ENCODE peak calls at places on chromosomes 11 and 22, in ten cellular contexts. C is spleen, A is GM23338, L is transverse colon, P is Panc1, I is esophagus muscularis mucosa, Q is H1, N is SK-N-SH, F is breast epithelium, G is HCT116. K is an unnamed sample.

GRCh38 chr11:82733444-82734119 is at the start of gene FAM181B:
- DNase-seq in C (peak; percentile 84), A (peak; percentile 93), L (peak; percentile 38), P (no peak), I (no peak), Q (peak; percentile 85), N (peak; percentile 89), F (no peak), G (no peak), K (no peak)

GRCh38 chr11:43567396-43567975 is 113.1 kb upstream of the HSD17B12 start:
- DNase-seq in C (no peak), A (peak; percentile 80), L (no peak), P (no peak), I (no peak), Q (no peak), N (peak; percentile 64), F (no peak), G (peak; percentile 41), K (no peak)

GRCh38 chr22:22442928-22443709 is 65.4 kb downstream of the ZNF280B start:
- DNase-seq in C (no peak), A (no peak), L (no peak), P (no peak), I (no peak), Q (no peak), N (no peak), F (no peak), G (no peak), K (no peak)

GRCh38 chr11:17915500-17916143 is 97.2 kb downstream of the SERGEF start:
- DNase-seq in C (no peak), A (peak; percentile 6), L (no peak), P (no peak), I (no peak), Q (no peak), N (no peak), F (no peak), G (no peak), K (no peak)

GRCh38 chr11:47047972-47048371 is 111.4 kb downstream of the CSTPP1 start:
- DNase-seq in C (no peak), A (no peak), L (no peak), P (no peak), I (no peak), Q (no peak), N (no peak), F (no peak), G (no peak), K (no peak)

GRCh38 chr11:6320411-6321207 is at the start of gene CAVIN3:
- DNase-seq in C (peak; percentile 80), A (peak; percentile 82), L (peak; percentile 59), P (no peak), I (peak; percentile 95), Q (peak; percentile 81), N (peak; percentile 17), F (peak; percentile 71), G (peak; percentile 48), K (peak; percentile 17)

GRCh38 chr22:32411388-32411787 is 659 bp downstream of the RTCB start:
- DNase-seq in C (no peak), A (peak; percentile 50), L (peak; percentile 9), P (no peak), I (peak; percentile 57), Q (no peak), N (peak; percentile 12), F (no peak), G (no peak), K (no peak)

GRCh38 chr22:32204211-32204855 is 540 bp downstream of the RFPL2 start:
- DNase-seq in C (no peak), A (peak; percentile 63), L (no peak), P (no peak), I (peak; percentile 64), Q (peak; percentile 71), N (peak; percentile 60), F (no peak), G (no peak), K (no peak)

GRCh38 chr22:39283312-39284141 is 35.9 kb downstream of the RPL3 start:
- DNase-seq in C (peak; percentile 88), A (no peak), L (peak; percentile 25), P (no peak), I (no peak), Q (no peak), N (peak; percentile 58), F (peak; percentile 87), G (no peak), K (no peak)

GRCh38 chr22:22730655-22731373 is 86.4 kb downstream of the GGTLC2 start:
- DNase-seq in C (no peak), A (no peak), L (no peak), P (no peak), I (peak; percentile 55), Q (no peak), N (no peak), F (no peak), G (no peak), K (no peak)

GRCh38 chr22:36258750-36259619 is 6.1 kb downstream of the APOL1 start:
- DNase-seq in C (no peak), A (peak; percentile 78), L (peak; percentile 47), P (no peak), I (no peak), Q (peak; percentile 56), N (no peak), F (peak; percentile 54), G (no peak), K (no peak)

GRCh38 chr11:43573233-43573632 is 107.3 kb upstream of the HSD17B12 start:
- DNase-seq in C (no peak), A (peak; percentile 82), L (no peak), P (no peak), I (no peak), Q (peak; percentile 70), N (peak; percentile 51), F (no peak), G (peak; percentile 16), K (no peak)

GRCh38 chr11:46047520-46047919 is 73.7 kb downstream of the PHF21A start:
- DNase-seq in C (no peak), A (no peak), L (no peak), P (no peak), I (no peak), Q (no peak), N (no peak), F (no peak), G (no peak), K (no peak)

GRCh38 chr11:1879941-1880720 is 11.6 kb downstream of the PRR33 start:
- DNase-seq in C (peak; percentile 83), A (no peak), L (no peak), P (no peak), I (no peak), Q (no peak), N (peak; percentile 25), F (no peak), G (no peak), K (no peak)
- TF ChIP-seq POLR2AphosphoS5 in C (no peak), A (no peak), L (no peak), P (no peak), I (no peak), Q (no peak), N (no peak), F (no peak), G (no peak), K (no peak)

GRCh38 chr22:46045459-46046298 is 68.7 kb upstream of the WNT7B start:
- DNase-seq in C (peak; percentile 80), A (no peak), L (peak; percentile 17), P (no peak), I (no peak), Q (no peak), N (no peak), F (peak; percentile 54), G (no peak), K (no peak)
- H3K4me1 ChIP-seq in C (peaks cover 87% of the 10 kb centered on the region), A (peaks cover 10% of the 10 kb centered on the region), L (peaks cover 55% of the 10 kb centered on the region), P (peaks cover 43% of the 10 kb centered on the region), I (peaks cover 88% of the 10 kb centered on the region), Q (peaks cover 20% of the 10 kb centered on the region), N (no peaks in the 10 kb centered on the region), F (peaks cover 26% of the 10 kb centered on the region), G (no peaks in the 10 kb centered on the region), K (peaks cover 17% of the 10 kb centered on the region)

GRCh38 chr11:75560644-75561043 is 1.4 kb upstream of the SERPINH1 start:
- DNase-seq in C (no peak), A (no peak), L (no peak), P (no peak), I (no peak), Q (no peak), N (no peak), F (no peak), G (no peak), K (no peak)

GRCh38 chr11:75557649-75558494 is 4.2 kb upstream of the SERPINH1 start:
- DNase-seq in C (no peak), A (no peak), L (peak; percentile 41), P (no peak), I (no peak), Q (no peak), N (no peak), F (no peak), G (no peak), K (peak; percentile 48)

GRCh38 chr11:75561426-75562047 is 516 bp upstream of the SERPINH1 start:
- DNase-seq in C (no peak), A (no peak), L (no peak), P (no peak), I (no peak), Q (no peak), N (no peak), F (no peak), G (no peak), K (no peak)

GRCh38 chr11:75562048-75562835 is at the start of gene SERPINH1:
- DNase-seq in C (peak; percentile 90), A (peak; percentile 94), L (peak; percentile 90), P (no peak), I (peak; percentile 96), Q (peak; percentile 83), N (peak; percentile 95), F (peak; percentile 86), G (peak; percentile 72), K (peak; percentile 79)

DNA sequence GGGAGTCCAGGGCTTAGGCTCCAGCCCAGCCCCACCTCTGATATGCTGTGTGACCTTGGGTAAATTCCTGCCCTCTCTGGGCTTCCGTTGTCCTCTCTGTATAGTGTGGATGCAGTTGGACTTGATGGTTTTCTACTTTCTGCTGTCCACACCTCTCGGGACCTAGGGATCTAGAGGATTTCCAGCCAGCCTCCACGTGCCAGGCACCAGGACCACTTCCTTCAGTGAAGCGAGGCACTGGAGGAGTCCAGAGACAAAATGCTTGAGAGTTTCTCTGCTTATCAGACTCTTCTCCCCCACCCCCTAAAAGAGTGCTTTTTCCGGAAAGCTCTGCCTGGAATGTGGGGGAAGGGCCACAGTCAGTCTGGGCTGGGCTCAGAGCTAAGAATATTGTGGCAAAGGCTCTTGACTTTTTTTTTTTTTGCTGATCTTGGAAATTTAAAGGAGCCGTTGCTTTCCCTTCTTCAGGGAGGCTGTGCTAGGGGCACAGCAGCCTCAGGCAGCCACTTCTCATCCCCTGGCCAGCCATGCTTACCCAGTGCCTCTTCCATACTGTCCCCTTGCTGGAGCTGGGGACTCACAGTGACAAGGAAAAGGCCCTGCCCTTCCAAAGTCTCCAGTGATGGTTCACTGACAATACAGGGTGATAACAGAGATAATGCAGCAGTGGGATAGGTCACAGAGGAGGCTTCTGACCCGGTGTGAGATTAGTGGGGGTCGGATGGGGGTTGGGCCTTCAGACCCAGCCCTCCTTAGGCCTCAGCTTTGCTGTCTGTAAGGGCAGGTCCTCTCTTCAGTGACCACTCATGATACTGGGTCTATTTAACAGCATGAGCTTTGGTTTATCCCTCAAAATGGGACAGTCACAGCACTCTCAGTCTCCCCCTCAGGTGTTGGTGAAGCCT is 2.9 kb upstream of the SERPINH1 start:
- DNase-seq in C (no peak), A (peak; percentile 62), L (no peak), P (no peak), I (no peak), Q (no peak), N (no peak), F (no peak), G (no peak), K (no peak)
- TF ChIP-seq POLR2AphosphoS5 in C (peak; percentile 47), A (no peak), L (no peak), P (no peak), I (peak; percentile 56), Q (no peak), N (no peak), F (no peak), G (no peak), K (no peak)

GRCh38 chr22:44292521-44292920 is 20.2 kb downstream of the SHISAL1 start:
- DNase-seq in C (no peak), A (no peak), L (no peak), P (no peak), I (no peak), Q (no peak), N (no peak), F (no peak), G (no peak), K (no peak)
- H3K4me1 ChIP-seq in C (no peaks in the 10 kb centered on the region), A (peaks cover 10% of the 10 kb centered on the region), L (no peaks in the 10 kb centered on the region), P (no peaks in the 10 kb centered on the region), I (no peaks in the 10 kb centered on the region), Q (peaks cover 16% of the 10 kb centered on the region), N (no peaks in the 10 kb centered on the region), F (no peaks in the 10 kb centered on the region), G (no peaks in the 10 kb centered on the region), K (no peaks in the 10 kb centered on the region)